ENCODE peak calls at places on chromosomes 6 and 20, in four cellular contexts. C is hepatocyte, I is fibroblast of lung, U is PC-3. J is an unnamed sample.
A peak's percentile ranks its signal among the peaks of the same experiment; 100 is the strongest.

GRCh38 chr6:29005183-29005885 is at the start of gene ZNF311:
- DNase-seq in U (peak; percentile 42), I (peak; percentile 67), C (peak; percentile 69), J (peak; percentile 52)

GRCh38 chr6:64299176-64299575 is 663.6 kb downstream of the PHF3 start:
- DNase-seq in I (no peak), C (no peak), U (no peak), J (no peak)

GRCh38 chr20:7841967-7842301 is 98.3 kb downstream of the HAO1 start:
- DNase-seq in C (peak; percentile 38), I (peak; percentile 97), U (peak; percentile 96), J (peak; percentile 95)

GRCh38 chr6:29954272-29954671 is 11.9 kb downstream of the HLA-A start:
- DNase-seq in U (no peak), C (no peak), I (no peak), J (no peak)

GRCh38 chr20:11261533-11262000 is 587.8 kb upstream of the JAG1 start:
- DNase-seq in I (peak; percentile 98), C (no peak), U (peak; percentile 72), J (peak; percentile 97)

GRCh38 chr20:62618622-62619529 is 23.4 kb upstream of the SLCO4A1 start:
- DNase-seq in C (no peak), I (no peak), U (no peak), J (no peak)

GRCh38 chr6:11500008-11500407 is 37.5 kb upstream of the TMEM170B start:
- DNase-seq in C (no peak), U (peak; percentile 92), I (peak; percentile 91), J (peak; percentile 86)

GRCh38 chr6:22466665-22467064 is 102.7 kb upstream of the HDGFL1 start:
- DNase-seq in C (no peak), I (no peak), U (no peak), J (no peak)

GRCh38 chr20:62668441-62669027 is 26.2 kb downstream of the SLCO4A1 start:
- DNase-seq in I (peak; percentile 49), C (peak; percentile 85), U (peak; percentile 78), J (peak; percentile 37)

GRCh38 chr6:89940225-89941027 is 46.2 kb downstream of the GJA10 start:
- DNase-seq in I (peak; percentile 75), U (peak; percentile 78), C (peak; percentile 88), J (peak; percentile 69)

GRCh38 chr6:83849127-83849526 is 4.0 kb upstream of the RIPPLY2 start:
- DNase-seq in C (no peak), I (no peak), U (no peak), J (no peak)

GRCh38 chr6:100751590-100751989 is 129.5 kb downstream of the ASCC3 start:
- DNase-seq in C (no peak), U (no peak), I (no peak), J (no peak)

GRCh38 chr6:87504440-87504839 is 31.7 kb downstream of the SLC35A1 start:
- DNase-seq in U (no peak), C (no peak), I (peak; percentile 16), J (peak; percentile 3)

GRCh38 chr6:113338610-113339009 is 518.5 kb upstream of the MARCKS start:
- DNase-seq in C (no peak), U (no peak), I (no peak), J (no peak)

GRCh38 chr6:132527791-132528190 is 10.3 kb upstream of the TAAR9 start:
- DNase-seq in U (peak; percentile 91), C (peak; percentile 11), I (peak; percentile 7), J (no peak)

GRCh38 chr6:134296762-134297161 is 21.1 kb downstream of the SGK1 start:
- DNase-seq in U (no peak), I (no peak), C (no peak), J (no peak)

GRCh38 chr6:156808287-156808686 is 31.1 kb downstream of the ARID1B start:
- DNase-seq in C (no peak), I (peak; percentile 36), U (no peak), J (peak; percentile 26)

GRCh38 chr20:9298906-9299305 is 215.5 kb upstream of the LAMP5 start:
- DNase-seq in U (peak; percentile 29), I (no peak), C (no peak), J (no peak)

GRCh38 chr6:29763491-29764289 is 40.5 kb downstream of the HLA-F start:
- DNase-seq in U (peak; percentile 73), C (no peak), I (peak; percentile 76), J (peak; percentile 67)

GRCh38 chr6:108560463-108561308 is at the start of gene FOXO3:
- DNase-seq in C (peak; percentile 96), U (peak; percentile 85), I (peak; percentile 89), J (peak; percentile 76)

GRCh38 chr6:4295058-4295788 is 159.8 kb upstream of the ECI2 start:
- DNase-seq in U (no peak), C (no peak), I (no peak), J (no peak)

GRCh38 chr6:44107017-44107416 is 20.2 kb downstream of the MRPL14 start:
- DNase-seq in C (no peak), I (no peak), U (no peak), J (no peak)

GRCh38 chr6:28078836-28079235 is 1.5 kb upstream of the ZNF165 start:
- DNase-seq in C (no peak), U (no peak), I (no peak), J (no peak)

GRCh38 chr20:14820771-14821170 is 483.4 kb upstream of the FLRT3 start:
- DNase-seq in C (no peak), U (peak; percentile 97), I (no peak), J (no peak)

GRCh38 chr20:49914310-49915117 is 815 bp downstream of the SPATA2 start:
- DNase-seq in I (peak; percentile 14), C (no peak), U (peak; percentile 39), J (no peak)

GRCh38 chr6:157830354-157831017 is 7.4 kb downstream of the SNX9 start:
- DNase-seq in U (no peak), I (peak; percentile 58), C (no peak), J (peak; percentile 52)

GRCh38 chr6:53530346-53530745 is 14.6 kb downstream of the GCLC start:
- DNase-seq in U (no peak), C (peak; percentile 19), I (peak; percentile 71), J (peak; percentile 56)

GRCh38 chr6:84804720-84805119 is 40.3 kb upstream of the TBX18 start:
- DNase-seq in U (peak; percentile 30), C (no peak), I (peak; percentile 10), J (peak; percentile 3)

GRCh38 chr20:29319725-29320124 is 1937.7 kb upstream of the DEFB115 start:
- DNase-seq in C (no peak), U (no peak), I (no peak), J (no peak)
- H3K9me3 ChIP-seq in C (no peaks in the 10 kb centered on the region), U (no peaks in the 10 kb centered on the region), I (no peaks in the 10 kb centered on the region), J (no peaks in the 10 kb centered on the region)

GRCh38 chr20:48827880-48828733 is at the start of gene PREX1:
- DNase-seq in U (peak; percentile 90), C (peak; percentile 80), I (peak; percentile 79), J (peak; percentile 64)
- TF ChIP-seq EZH2 in U (no peak), C (no peak), I (no peak), J (no peak)

DNA sequence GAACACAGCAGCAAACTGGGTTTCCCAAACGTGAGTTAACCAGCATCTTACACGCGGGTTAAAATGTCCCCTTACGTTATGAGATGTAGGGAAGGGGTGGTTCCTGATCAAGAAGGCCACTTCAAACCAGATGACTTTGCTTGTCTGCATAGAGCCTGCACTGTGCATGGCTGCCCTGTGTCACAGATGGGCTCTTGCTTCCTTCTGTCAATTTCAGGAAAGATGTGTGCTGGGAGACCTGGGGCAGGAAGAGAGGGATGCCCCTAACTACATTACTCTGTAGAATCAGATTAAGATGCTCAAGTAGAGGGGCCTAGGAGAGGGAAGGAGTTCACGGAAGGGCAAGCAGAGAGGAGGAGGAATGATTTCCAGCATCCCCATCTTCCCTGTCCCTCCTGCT is 63.5 kb upstream of the ZMYND8 start:
- DNase-seq in I (no peak), C (no peak), U (no peak), J (no peak)
- H3K4me1 ChIP-seq in I (no peaks in the 10 kb centered on the region), C (no peaks in the 10 kb centered on the region), U (peaks cover 9% of the 10 kb centered on the region), J (no peaks in the 10 kb centered on the region)

GRCh38 chr6:6169141-6169540 is 151.3 kb downstream of the F13A1 start:
- DNase-seq in I (no peak), C (no peak), U (no peak), J (no peak)

GRCh38 chr6:6164367-6164766 is 156.1 kb downstream of the F13A1 start:
- DNase-seq in I (no peak), C (no peak), U (no peak), J (no peak)

GRCh38 chr6:6166064-6166463 is 154.4 kb downstream of the F13A1 start:
- DNase-seq in C (no peak), U (no peak), I (no peak), J (no peak)
- H3K9me3 ChIP-seq in C (no peaks in the 10 kb centered on the region), U (no peaks in the 10 kb centered on the region), I (no peaks in the 10 kb centered on the region), J (peaks cover 3% of the 10 kb centered on the region)

GRCh38 chr20:21516861-21517565 is 3.1 kb upstream of the NKX2-2 start:
- DNase-seq in I (no peak), C (no peak), U (no peak), J (no peak)

GRCh38 chr20:21516180-21516567 is 2.3 kb upstream of the NKX2-2 start:
- DNase-seq in C (no peak), I (no peak), U (no peak), J (no peak)

GRCh38 chr20:21513881-21514540 is at the start of gene NKX2-2:
- DNase-seq in C (no peak), U (no peak), I (peak; percentile 56), J (peak; percentile 28)

GRCh38 chr20:21514553-21515251 is 838 bp upstream of the NKX2-2 start:
- DNase-seq in U (no peak), I (no peak), C (no peak), J (no peak)

DNA sequence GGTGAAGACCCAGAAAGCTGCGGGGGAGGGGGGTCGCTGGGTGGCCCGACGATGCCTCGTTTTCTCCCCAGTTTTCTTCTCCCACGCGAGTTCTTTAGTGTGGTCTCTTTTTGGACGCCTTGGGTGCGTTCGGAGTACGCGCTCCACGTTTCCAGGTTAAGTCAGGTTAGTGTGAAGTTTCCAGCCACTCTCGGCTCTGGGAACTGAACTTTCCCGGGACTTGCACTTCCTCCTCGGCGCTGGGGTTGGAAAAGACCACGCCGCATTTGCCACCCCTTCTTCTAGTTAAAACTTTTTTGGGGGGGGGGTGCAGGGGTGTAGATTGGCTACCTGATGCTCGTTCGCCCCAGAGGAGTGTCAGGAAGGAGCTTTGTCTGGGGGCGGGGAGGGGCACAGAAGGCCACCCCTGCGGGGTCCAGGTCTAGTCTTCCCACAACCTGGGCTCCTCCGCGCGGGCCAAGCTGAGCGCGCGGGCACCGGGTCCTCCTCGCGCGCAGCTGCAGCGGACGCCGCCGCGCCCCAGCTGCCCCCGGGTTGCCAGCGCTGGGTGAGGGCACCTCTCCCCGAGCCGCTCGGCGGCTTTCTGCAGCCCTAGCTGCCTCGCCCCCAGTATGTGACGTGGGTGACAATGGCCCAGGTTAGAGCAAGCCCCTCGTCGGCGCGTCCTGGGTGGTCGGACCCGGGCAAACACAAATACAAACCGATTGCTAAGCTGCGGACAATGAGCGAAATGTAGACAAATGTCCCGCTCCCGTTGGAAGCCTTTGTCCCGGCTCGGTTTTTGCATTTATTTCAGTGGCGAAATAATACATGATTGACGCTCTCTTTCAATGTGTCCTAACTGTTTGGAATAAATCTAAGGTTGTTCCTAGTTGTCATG is 1.7 kb upstream of the NKX2-2 start:
- DNase-seq in C (no peak), U (no peak), I (no peak), J (no peak)
- TF ChIP-seq EZH2 in C (peak; percentile 88), U (peak; percentile 89), I (peak; percentile 82), J (peak; percentile 92)

J was measured in astrocyte.